ENCODE peak calls at places on chromosomes 3 and 15, in nine cellular contexts. Z, E, P, V, I, U, Q, S and K are unnamed samples.

GRCh38 chr15:65042776-65043322 is 2.3 kb upstream of the SLC51B start:
- DNase-seq in U (no peak), E (no peak), Z (no peak), V (no peak), I (no peak), Q (peak), S (no peak), P (no peak), K (no peak)

GRCh38 chr15:68311464-68311835 is 33.9 kb downstream of the FEM1B start:
- DNase-seq in E (no peak), P (no peak), V (no peak), U (no peak), S (no peak), I (no peak), Z (no peak), Q (no peak), K (peak)

GRCh38 chr3:111714305-111714704 is 119.2 kb upstream of the ZBED2 start:
- DNase-seq in E (no peak), S (no peak), U (no peak), I (no peak), P (peak), Q (peak), V (no peak), Z (no peak), K (no peak)

GRCh38 chr15:41932511-41932910 is 38.7 kb upstream of the SPTBN5 start:
- DNase-seq in Q (no peak), I (no peak), U (no peak), S (no peak), V (no peak), Z (no peak), P (no peak), E (no peak), K (no peak)

GRCh38 chr3:81947359-81947758 is 185.9 kb upstream of the GBE1 start:
- DNase-seq in Z (no peak), U (no peak), S (no peak), V (no peak), E (peak), P (peak), Q (no peak), I (no peak), K (no peak)

GRCh38 chr3:2931265-2931664 is 178.9 kb downstream of the IL5RA start:
- DNase-seq in V (no peak), I (no peak), S (no peak), U (no peak), P (no peak), E (no peak), Q (no peak), Z (no peak), K (no peak)

GRCh38 chr3:152657002-152657400 is 177.9 kb upstream of the P2RY1 start:
- DNase-seq in Q (no peak), U (no peak), E (no peak), S (peak), Z (no peak), V (no peak), P (peak), I (no peak), K (no peak)

GRCh38 chr15:98774756-98775497 is 126.6 kb downstream of the IGF1R start:
- DNase-seq in Q (no peak), V (no peak), E (no peak), Z (no peak), U (no peak), I (no peak), P (no peak), S (no peak), K (no peak)

GRCh38 chr15:48467801-48468200 is 136.6 kb downstream of the DUT start:
- DNase-seq in P (no peak), I (no peak), S (no peak), Z (no peak), E (no peak), Q (no peak), U (no peak), V (no peak), K (no peak)

GRCh38 chr15:76951161-76951714 is 19.7 kb downstream of the RCN2 start:
- DNase-seq in V (no peak), Z (no peak), S (peak), I (no peak), U (no peak), P (peak), E (no peak), Q (no peak), K (no peak)

GRCh38 chr3:86991482-86991815 is 500 bp upstream of the VGLL3 start:
- DNase-seq in Z (no peak), V (no peak), P (no peak), Q (no peak), E (no peak), S (no peak), U (no peak), I (no peak), K (no peak)

GRCh38 chr3:180085122-180085710 is 48.5 kb upstream of the PEX5L start:
- DNase-seq in Z (peak), V (no peak), E (no peak), U (no peak), I (no peak), Q (no peak), S (no peak), P (peak), K (no peak)

GRCh38 chr15:39430389-39430788 is 150.5 kb upstream of the THBS1 start:
- DNase-seq in P (no peak), I (no peak), Q (no peak), E (no peak), U (no peak), S (no peak), V (no peak), Z (no peak), K (no peak)

GRCh38 chr3:101377796-101378195 is 57.4 kb upstream of the IMPG2 start:
- DNase-seq in I (no peak), S (no peak), E (peak), Q (no peak), P (peak), V (no peak), Z (no peak), U (no peak), K (no peak)

GRCh38 chr15:90762109-90762508 is 45.0 kb downstream of the BLM start:
- DNase-seq in V (no peak), I (no peak), Q (peak), U (peak), S (no peak), E (peak), Z (no peak), P (peak), K (peak)

GRCh38 chr15:67746450-67746849 is 78.9 kb upstream of the SKOR1 start:
- DNase-seq in Q (no peak), V (no peak), Z (no peak), S (no peak), E (peak), I (no peak), U (no peak), P (no peak), K (no peak)

GRCh38 chr3:21979706-21980105 is 228.7 kb upstream of the ZNF385D start:
- DNase-seq in E (no peak), S (no peak), U (no peak), Q (no peak), P (no peak), V (no peak), Z (no peak), I (no peak), K (no peak)

GRCh38 chr15:86829251-86829650 is 749.6 kb downstream of the AGBL1 start:
- DNase-seq in I (no peak), U (no peak), Q (no peak), V (no peak), S (no peak), Z (no peak), P (no peak), E (no peak), K (no peak)

GRCh38 chr3:4224331-4224730 is 78.8 kb upstream of the SETMAR start:
- DNase-seq in V (no peak), E (no peak), Q (no peak), U (no peak), P (no peak), Z (no peak), I (no peak), S (no peak), K (no peak)

GRCh38 chr15:91530951-91531582 is 322.4 kb upstream of the SLCO3A1 start:
- DNase-seq in P (no peak), Q (no peak), Z (no peak), U (no peak), E (no peak), V (no peak), S (no peak), I (no peak), K (no peak)